ENCODE peak calls at places on chromosomes 7 and 10, in nine cellular contexts. S is retina; B is CD8-positive, alpha-beta memory T cell; T is hepatocyte; M is stimulated activated CD4-positive, alpha-beta T cell treated with anti-CD3 and anti-CD28 coated beads, TNF-alpha, amount 100 ng/mL, for 24 hours; R is effector CD4-positive, alpha-beta T cell; K is spleen; X is kidney epithelial cell; P is germinal center. H is an unnamed sample.

GRCh38 chr10:99631496-99631895 is 11.3 kb upstream of the SLC25A28 start:
- DNase-seq in P (no peak), T (no peak), B (no peak), M (no peak), X (no peak), R (no peak), K (no peak), S (no peak), H (no peak)

GRCh38 chr7:23438171-23438570 is 32.1 kb downstream of the IGF2BP3 start:
- DNase-seq in X (no peak), P (no peak), R (no peak), T (no peak), B (no peak), K (no peak), M (no peak), S (no peak), H (no peak)

GRCh38 chr7:32587431-32587948 is 92.2 kb downstream of the AVL9 start:
- DNase-seq in B (no peak), T (no peak), P (no peak), R (no peak), M (no peak), S (no peak), K (no peak), X (no peak), H (no peak)

GRCh38 chr7:152202056-152202455 is 176.6 kb downstream of the GALNT11 start:
- DNase-seq in P (no peak), T (no peak), B (no peak), S (no peak), R (no peak), K (no peak), M (no peak), X (no peak), H (no peak)

GRCh38 chr10:11787846-11788245 is 35.3 kb upstream of the PROSER2 start:
- DNase-seq in B (no peak), S (no peak), T (no peak), K (peak), X (no peak), R (no peak), M (no peak), P (no peak), H (no peak)

GRCh38 chr10:35336084-35336831 is at the start of gene CCNY:
- DNase-seq in P (peak), T (peak), X (no peak), M (peak), S (peak), R (peak), B (peak), K (peak), H (no peak)

GRCh38 chr7:70530191-70530590 is 601.8 kb upstream of the GALNT17 start:
- DNase-seq in T (no peak), M (no peak), X (no peak), R (no peak), P (no peak), S (no peak), B (no peak), K (no peak), H (no peak)

GRCh38 chr10:102434251-102434913 is 2.0 kb upstream of the CUEDC2 start:
- DNase-seq in T (peak), R (no peak), P (no peak), K (no peak), B (no peak), S (no peak), X (no peak), M (no peak), H (no peak)

GRCh38 chr7:43537765-43538403 is 45.0 kb upstream of the STK17A start:
- DNase-seq in M (no peak), K (no peak), S (no peak), B (no peak), P (no peak), T (no peak), X (no peak), R (no peak), H (no peak)

GRCh38 chr7:12062062-12062461 is 149.0 kb upstream of the TMEM106B start:
- DNase-seq in R (no peak), K (no peak), P (no peak), X (no peak), S (no peak), B (no peak), T (no peak), M (no peak), H (no peak)

GRCh38 chr7:43513236-43513635 is 69.7 kb upstream of the STK17A start:
- DNase-seq in S (peak), K (no peak), P (no peak), R (no peak), B (no peak), M (no peak), T (no peak), X (no peak), H (no peak)

GRCh38 chr7:69962856-69963149 is 364.5 kb downstream of the AUTS2 start:
- DNase-seq in R (no peak), S (no peak), M (no peak), B (no peak), K (no peak), X (no peak), T (no peak), P (no peak), H (no peak)

GRCh38 chr10:20898851-20899250 is 1.7 kb upstream of the NEBL start:
- DNase-seq in R (no peak), B (no peak), X (no peak), M (no peak), K (no peak), P (no peak), T (no peak), S (no peak), H (no peak)

GRCh38 chr7:128883622-128884549 is 21.2 kb downstream of the ATP6V1F start:
- DNase-seq in R (peak), S (peak), T (peak), K (peak), B (peak), P (peak), X (no peak), M (peak), H (no peak)

GRCh38 chr10:132539894-132540293 is 2.3 kb downstream of the INPP5A start:
- DNase-seq in T (no peak), R (no peak), X (no peak), S (no peak), K (no peak), P (no peak), M (no peak), B (no peak), H (no peak)

GRCh38 chr7:1022801-1023465 is 21.4 kb upstream of the GPR146 start:
- DNase-seq in T (no peak), S (no peak), M (no peak), P (peak), K (peak), R (no peak), B (no peak), X (no peak), H (no peak)

GRCh38 chr7:98755138-98755898 is 114.5 kb downstream of the TMEM130 start:
- DNase-seq in T (no peak), P (no peak), R (no peak), B (no peak), X (no peak), M (no peak), S (peak), K (no peak), H (no peak)

GRCh38 chr10:71045188-71045841 is 156.9 kb upstream of the PCBD1 start:
- DNase-seq in S (peak), X (no peak), B (no peak), P (no peak), K (peak), M (no peak), T (no peak), R (no peak), H (no peak)

GRCh38 chr10:65110029-65110428 is 1588.8 kb downstream of the REEP3 start:
- DNase-seq in M (no peak), X (no peak), R (no peak), P (no peak), T (no peak), K (no peak), S (no peak), B (no peak), H (no peak)

GRCh38 chr10:520402-520787 is 169.1 kb downstream of the DIP2C start:
- DNase-seq in S (no peak), B (no peak), R (no peak), T (no peak), K (peak), M (no peak), X (no peak), P (no peak), H (peak)

GRCh38 chr10:86262671-86263165 is 103.9 kb downstream of the GRID1 start:
- DNase-seq in S (peak), T (no peak), M (no peak), B (no peak), R (no peak), K (no peak), P (no peak), X (no peak), H (no peak)

GRCh38 chr10:84329094-84329611 is 764 bp downstream of the CCSER2 start:
- DNase-seq in P (peak), B (peak), M (peak), R (peak), K (peak), X (no peak), T (peak), S (no peak), H (no peak)

H was measured in keratinocyte.